ENCODE peak calls at places on chromosome 16, in four cellular contexts. W is K562, Q is HepG2, Z is SK-N-SH. I is an unnamed sample.

GRCh38 chr16:4664538-4665418 is 28.6 kb upstream of the NUDT16L1 start:
- DNase-seq in W (no peak), Q (peak), Z (no peak), I (no peak)

GRCh38 chr16:14672403-14672971 is 21.6 kb downstream of the PLA2G10 start:
- DNase-seq in W (peak), Q (peak), Z (no peak), I (no peak)

GRCh38 chr16:77359065-77359502 is 75.8 kb downstream of the ADAMTS18 start:
- DNase-seq in W (no peak), Q (peak), Z (no peak), I (no peak)

GRCh38 chr16:75591001-75591852 is 25.0 kb downstream of the GABARAPL2 start:
- DNase-seq in W (peak), Q (no peak), Z (peak), I (no peak)

GRCh38 chr16:52526429-52526828 is 20.5 kb downstream of the TOX3 start:
- DNase-seq in W (no peak), Q (no peak), Z (no peak), I (no peak)

GRCh38 chr16:2842340-2843000 is 12.4 kb downstream of the ZG16B start:
- DNase-seq in W (peak), Q (no peak), Z (peak), I (peak)

GRCh38 chr16:57271867-57272495 is 12.5 kb downstream of the PLLP start:
- DNase-seq in W (no peak), Q (no peak), Z (peak), I (no peak)

GRCh38 chr16:58459344-58460218 is 40.4 kb upstream of the NDRG4 start:
- DNase-seq in W (no peak), Q (peak), Z (no peak), I (peak)

GRCh38 chr16:48901712-48902374 is 291.9 kb upstream of the N4BP1 start:
- DNase-seq in W (no peak), Q (no peak), Z (peak), I (peak)

GRCh38 chr16:68445458-68445857 is 2.9 kb downstream of the SMPD3 start:
- DNase-seq in W (peak), Q (peak), Z (peak), I (peak)

GRCh38 chr16:75209944-75210343 is 3.0 kb upstream of the CTRB2 start:
- DNase-seq in W (no peak), Q (no peak), Z (no peak), I (no peak)

GRCh38 chr16:5004311-5004710 is 29.4 kb downstream of the NAGPA start:
- DNase-seq in W (no peak), Q (no peak), Z (no peak), I (no peak)

GRCh38 chr16:69123894-69124293 is 8.5 kb downstream of the CHTF8 start:
- DNase-seq in W (peak), Q (peak), Z (peak), I (no peak)

GRCh38 chr16:18936727-18937340 is 10.6 kb upstream of the SMG1 start:
- DNase-seq in W (no peak), Q (peak), Z (no peak), I (no peak)

GRCh38 chr16:50552476-50553101 is 4.4 kb downstream of the NKD1 start:
- DNase-seq in W (no peak), Q (no peak), Z (no peak), I (no peak)

GRCh38 chr16:4411684-4412083 is 4.7 kb downstream of the CORO7 start:
- DNase-seq in W (no peak), Q (no peak), Z (peak), I (no peak)

GRCh38 chr16:51113254-51114125 is 37.6 kb downstream of the SALL1 start:
- DNase-seq in W (no peak), Q (no peak), Z (no peak), I (no peak)

GRCh38 chr16:89615176-89615575 is 1.7 kb downstream of the DPEP1 start:
- DNase-seq in W (no peak), Q (no peak), Z (no peak), I (no peak)

GRCh38 chr16:30967795-30968194 is 10.2 kb downstream of the SETD1A start:
- DNase-seq in W (no peak), Q (no peak), Z (no peak), I (no peak)

GRCh38 chr16:72013888-72014538 is 5.5 kb downstream of the DHODH start:
- DNase-seq in W (peak), Q (no peak), Z (no peak), I (no peak)

GRCh38 chr16:1713331-1713730 is 7.3 kb downstream of the MAPK8IP3 start:
- DNase-seq in W (no peak), Q (no peak), Z (no peak), I (no peak)

GRCh38 chr16:81261049-81261648 is 22.7 kb downstream of the BCO1 start:
- DNase-seq in W (peak), Q (peak), Z (peak), I (peak)

GRCh38 chr16:30621765-30622164 is 11.6 kb upstream of the ZNF689 start:
- DNase-seq in W (no peak), Q (no peak), Z (no peak), I (no peak)

GRCh38 chr16:58026705-58027340 is 1.3 kb downstream of the MMP15 start:
- DNase-seq in W (peak), Q (no peak), Z (peak), I (no peak)

GRCh38 chr16:9976641-9977040 is 205.6 kb downstream of the GRIN2A start:
- DNase-seq in W (no peak), Q (no peak), Z (no peak), I (no peak)

GRCh38 chr16:52229471-52229870 is 317.5 kb downstream of the TOX3 start:
- DNase-seq in W (no peak), Q (no peak), Z (no peak), I (no peak)

GRCh38 chr16:89175280-89176146 is 4.0 kb downstream of the CDH15 start:
- DNase-seq in W (no peak), Q (no peak), Z (no peak), I (no peak)

GRCh38 chr16:14378131-14378551 is 251.9 kb downstream of the PARN start:
- DNase-seq in W (peak), Q (peak), Z (no peak), I (peak)

GRCh38 chr16:55499951-55500350 is 8.9 kb upstream of the LPCAT2 start:
- DNase-seq in W (no peak), Q (no peak), Z (no peak), I (peak)

GRCh38 chr16:84176192-84177053 is 10.4 kb downstream of the TAF1C start:
- DNase-seq in W (no peak), Q (peak), Z (no peak), I (no peak)

GRCh38 chr16:57590654-57591085 is 37.8 kb upstream of the ADGRG1 start:
- DNase-seq in W (peak), Q (peak), Z (no peak), I (peak)

GRCh38 chr16:17850626-17851265 is 380.0 kb upstream of the XYLT1 start:
- DNase-seq in W (no peak), Q (no peak), Z (peak), I (no peak)
- TF ChIP-seq ELF1 in W (no peak), Q (no peak), Z (no peak), I (no peak)

DNA sequence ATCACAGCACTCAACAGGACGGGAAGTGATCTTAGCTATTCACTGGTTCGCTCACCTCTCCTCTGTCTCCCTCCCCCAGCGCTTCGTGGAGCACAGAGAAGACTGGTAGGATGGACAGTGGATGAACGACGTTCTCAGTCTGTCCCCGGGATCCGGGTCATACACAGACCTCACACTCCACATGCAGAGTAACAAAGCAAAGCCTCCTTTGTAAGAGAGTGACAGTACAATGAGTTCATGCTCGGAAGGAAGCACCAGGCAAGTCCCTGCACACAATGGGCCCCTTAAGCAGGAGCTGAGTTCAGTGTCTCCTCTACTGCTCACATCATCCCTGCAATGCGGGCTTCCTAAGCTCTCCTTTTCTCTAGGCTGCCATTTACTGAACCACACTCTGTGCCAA is 356.9 kb downstream of the C16orf95 start:
- DNase-seq in W (no peak), Q (no peak), Z (no peak), I (no peak)
- TF ChIP-seq SIN3A in W (no peak), Q (no peak), Z (no peak), I (no peak)

DNA sequence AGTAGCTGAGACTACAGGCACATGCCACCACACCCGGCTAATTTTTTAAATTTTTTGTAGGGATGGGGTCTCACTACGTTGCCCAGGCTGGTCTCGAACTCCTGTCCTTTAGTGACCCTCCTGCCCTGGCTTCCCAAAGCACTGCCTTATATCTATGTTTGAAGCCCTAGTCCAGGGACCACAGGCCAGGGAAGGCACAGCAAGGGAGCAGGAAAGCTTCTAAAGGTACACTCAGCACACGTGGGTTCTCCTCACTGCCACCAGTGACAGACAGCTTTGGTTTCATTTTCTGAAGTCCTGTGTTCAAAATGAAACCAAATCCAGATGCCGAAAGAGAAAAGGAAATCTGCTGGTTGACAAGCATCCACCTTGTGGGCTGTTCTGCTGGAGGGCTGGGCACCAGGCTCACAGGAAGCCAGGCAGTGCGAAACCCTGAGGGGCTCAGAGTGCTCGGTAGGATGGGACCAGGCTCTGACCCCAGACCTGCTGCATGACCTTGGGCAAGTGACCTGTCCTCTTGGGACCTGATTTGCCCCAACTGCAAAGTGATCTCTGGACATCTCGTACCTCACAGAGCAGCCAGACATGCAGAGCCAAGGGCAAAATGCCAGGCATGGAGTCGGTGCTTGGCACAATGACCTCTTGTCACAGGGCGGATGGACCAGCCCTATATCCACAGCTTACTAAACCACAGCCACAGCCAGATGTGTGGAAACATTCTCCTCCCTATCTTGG is 2.7 kb upstream of the SOCS1 start:
- DNase-seq in W (no peak), Q (peak), Z (peak), I (no peak)
- TF ChIP-seq ELF1 in W (no peak), Q (peak), Z (no peak), I (no peak)

DNA sequence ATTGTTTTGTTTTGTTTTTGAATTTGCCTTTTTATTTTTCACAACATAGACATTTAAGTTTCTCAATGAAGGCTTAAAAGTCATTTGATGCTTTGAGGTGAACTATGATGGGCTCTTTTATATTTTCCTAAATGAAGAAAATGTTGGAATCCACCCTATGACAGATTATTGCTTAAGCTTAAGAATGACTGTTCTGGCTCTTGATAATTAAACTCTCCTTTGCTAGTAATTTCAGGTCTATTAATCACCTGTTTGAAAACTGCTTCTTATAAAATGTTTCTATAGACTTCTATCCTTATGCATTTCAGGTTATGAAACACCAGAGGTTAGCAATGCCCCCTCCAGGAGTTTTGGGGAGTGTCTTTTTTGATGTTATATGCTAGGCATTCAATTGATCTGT is 424.1 kb upstream of the DYNLRB2 start:
- DNase-seq in W (no peak), Q (no peak), Z (no peak), I (no peak)
- TF ChIP-seq SIN3A in W (no peak), Q (no peak), Z (no peak), I (no peak)

I was measured in HCT116.